ENCODE peak calls at places on chromosomes 3 and 15, in nine cellular contexts. K is memory B cell; W is astrocyte of the hippocampus; X is AG08395; Z is skeletal muscle cell; S is substantia nigra; E is Calu3; L is cardiac muscle cell; N is activated CD4-positive, alpha-beta T cell treated with anti-CD3 and anti-CD28 coated beads, Interleukin-2, amount 50 U/mL, for 48 hours. V is an unnamed sample.

GRCh38 chr15:68113751-68114150 is 59.6 kb downstream of the PIAS1 start:
- DNase-seq in K (no peak), W (no peak), X (no peak), Z (no peak), S (no peak), E (no peak), L (no peak), N (no peak), V (no peak)

GRCh38 chr15:40267670-40268069 is 15.2 kb downstream of the ANKRD63 start:
- DNase-seq in K (no peak), W (no peak), X (no peak), Z (no peak), S (no peak), E (no peak), L (no peak), N (no peak), V (no peak)

GRCh38 chr3:53190659-53191058 is 29.6 kb downstream of the PRKCD start:
- DNase-seq in K (no peak), W (no peak), X (no peak), Z (no peak), S (no peak), E (no peak), L (no peak), N (no peak), V (no peak)

GRCh38 chr15:90095521-90095959 is 6.7 kb downstream of the IDH2 start:
- DNase-seq in K (no peak), W (no peak), X (no peak), Z (no peak), S (no peak), E (no peak), L (no peak), N (peak; percentile 34), V (peak; percentile 14)

GRCh38 chr15:52199271-52199670 is 8.1 kb upstream of the GNB5 start:
- DNase-seq in K (no peak), W (no peak), X (no peak), Z (no peak), S (no peak), E (no peak), L (no peak), N (no peak), V (no peak)

GRCh38 chr3:146739203-146739671 is 134.1 kb upstream of the PLSCR5 start:
- DNase-seq in K (no peak), W (no peak), X (no peak), Z (no peak), S (no peak), E (no peak), L (no peak), N (no peak), V (no peak)

GRCh38 chr3:183490653-183491052 is 62.2 kb upstream of the MCF2L2 start:
- DNase-seq in K (no peak), W (peak; percentile 65), X (no peak), Z (no peak), S (no peak), E (peak; percentile 65), L (no peak), N (no peak), V (peak; percentile 29)

GRCh38 chr3:123949606-123950005 is 11.4 kb downstream of the CCDC14 start:
- DNase-seq in K (no peak), W (peak; percentile 64), X (peak; percentile 50), Z (peak; percentile 15), S (no peak), E (no peak), L (no peak), N (no peak), V (no peak)

GRCh38 chr15:43125095-43125661 is 8.2 kb upstream of the TMEM62 start:
- DNase-seq in K (no peak), W (no peak), X (no peak), Z (no peak), S (no peak), E (no peak), L (no peak), N (no peak), V (no peak)

GRCh38 chr3:46705022-46705530 is 3.9 kb downstream of the TMIE start:
- DNase-seq in K (peak; percentile 69), W (peak; percentile 84), X (peak; percentile 82), Z (no peak), S (no peak), E (peak; percentile 73), L (peak; percentile 72), N (peak; percentile 77), V (peak; percentile 94)

GRCh38 chr3:8988791-8989558 is 25.7 kb upstream of the RAD18 start:
- DNase-seq in K (no peak), W (peak; percentile 16), X (no peak), Z (no peak), S (no peak), E (no peak), L (no peak), N (no peak), V (no peak)

GRCh38 chr3:31922962-31923361 is 58.1 kb downstream of the OSBPL10 start:
- DNase-seq in K (no peak), W (peak; percentile 29), X (no peak), Z (no peak), S (no peak), E (no peak), L (no peak), N (no peak), V (no peak)

GRCh38 chr3:124083990-124084389 is 92.1 kb upstream of the ROPN1 start:
- DNase-seq in K (no peak), W (no peak), X (no peak), Z (no peak), S (no peak), E (no peak), L (no peak), N (no peak), V (no peak)

V was measured in adrenal gland.